ENCODE peak calls at places on chromosomes 4 and X, in seven cellular contexts. V, I, N, W, J, B and F are unnamed samples.
A peak's percentile ranks its signal among the peaks of the same experiment; 100 is the strongest.

GRCh38 chr4:86223472-86223871 is 136.4 kb downstream of the MAPK10 start:
- DNase-seq in N (peak; percentile 41), W (peak; percentile 8), J (no peak), V (peak; percentile 63), I (no peak), B (no peak), F (no peak)

GRCh38 chr4:15370296-15370695 is 57.5 kb upstream of the C1QTNF7 start:
- DNase-seq in J (no peak), I (no peak), N (no peak), W (no peak), V (no peak), B (no peak), F (no peak)

GRCh38 chrX:100928660-100929613 is at the start of gene XKRX:
- DNase-seq in J (no peak), N (peak; percentile 17), V (peak; percentile 47), B (no peak), I (peak; percentile 13), W (peak; percentile 38), F (peak; percentile 33)

GRCh38 chrX:119659522-119659921 is 33.4 kb downstream of the SEPTIN6 start:
- DNase-seq in W (no peak), V (no peak), J (no peak), B (no peak), I (no peak), N (no peak), F (no peak)

GRCh38 chr4:57905965-57906364 is 795.8 kb upstream of the IGFBP7 start:
- DNase-seq in I (no peak), N (no peak), V (no peak), J (no peak), W (peak; percentile 4), B (no peak), F (no peak)

GRCh38 chrX:44953734-44954502 is 80.9 kb downstream of the KDM6A start:
- DNase-seq in W (no peak), V (no peak), J (no peak), I (no peak), B (no peak), N (no peak), F (no peak)

GRCh38 chr4:6674500-6675149 is 19.1 kb upstream of the S100P start:
- DNase-seq in N (no peak), J (no peak), W (peak; percentile 38), V (peak; percentile 71), I (no peak), B (no peak), F (no peak)

GRCh38 chr4:3199661-3200422 is 49.1 kb upstream of the MSANTD1 start:
- DNase-seq in B (no peak), J (no peak), V (no peak), W (no peak), I (no peak), N (no peak), F (no peak)

GRCh38 chr4:139015948-139016451 is 419 bp downstream of the NOCT start:
- DNase-seq in N (no peak), I (no peak), B (no peak), J (no peak), W (peak; percentile 30), V (peak; percentile 46), F (no peak)

GRCh38 chr4:109690690-109691410 is 12.4 kb downstream of the CASP6 start:
- DNase-seq in B (no peak), I (no peak), J (no peak), W (no peak), V (no peak), N (no peak), F (no peak)

GRCh38 chr4:89754531-89754930 is 82.4 kb downstream of the SNCA start:
- DNase-seq in B (no peak), W (no peak), V (no peak), J (no peak), N (no peak), I (no peak), F (no peak)

GRCh38 chr4:41095973-41096372 is 118.4 kb downstream of the APBB2 start:
- DNase-seq in W (peak; percentile 12), N (no peak), I (no peak), J (no peak), V (no peak), B (no peak), F (no peak)

GRCh38 chrX:65610040-65610439 is 57.4 kb upstream of the MSN start:
- DNase-seq in B (no peak), V (peak; percentile 35), W (no peak), I (no peak), J (no peak), N (no peak), F (no peak)

GRCh38 chr4:73099143-73099542 is 29.6 kb upstream of the COX18 start:
- DNase-seq in B (no peak), N (no peak), W (no peak), J (no peak), V (no peak), I (no peak), F (no peak)

GRCh38 chrX:23742174-23742692 is 843 bp downstream of the ACOT9 start:
- DNase-seq in I (no peak), V (peak; percentile 78), J (peak; percentile 61), B (no peak), N (no peak), W (peak; percentile 73), F (no peak)

GRCh38 chr4:166042510-166043055 is 169.5 kb downstream of the TLL1 start:
- DNase-seq in V (no peak), I (no peak), N (no peak), B (no peak), J (no peak), W (no peak), F (no peak)

DNA sequence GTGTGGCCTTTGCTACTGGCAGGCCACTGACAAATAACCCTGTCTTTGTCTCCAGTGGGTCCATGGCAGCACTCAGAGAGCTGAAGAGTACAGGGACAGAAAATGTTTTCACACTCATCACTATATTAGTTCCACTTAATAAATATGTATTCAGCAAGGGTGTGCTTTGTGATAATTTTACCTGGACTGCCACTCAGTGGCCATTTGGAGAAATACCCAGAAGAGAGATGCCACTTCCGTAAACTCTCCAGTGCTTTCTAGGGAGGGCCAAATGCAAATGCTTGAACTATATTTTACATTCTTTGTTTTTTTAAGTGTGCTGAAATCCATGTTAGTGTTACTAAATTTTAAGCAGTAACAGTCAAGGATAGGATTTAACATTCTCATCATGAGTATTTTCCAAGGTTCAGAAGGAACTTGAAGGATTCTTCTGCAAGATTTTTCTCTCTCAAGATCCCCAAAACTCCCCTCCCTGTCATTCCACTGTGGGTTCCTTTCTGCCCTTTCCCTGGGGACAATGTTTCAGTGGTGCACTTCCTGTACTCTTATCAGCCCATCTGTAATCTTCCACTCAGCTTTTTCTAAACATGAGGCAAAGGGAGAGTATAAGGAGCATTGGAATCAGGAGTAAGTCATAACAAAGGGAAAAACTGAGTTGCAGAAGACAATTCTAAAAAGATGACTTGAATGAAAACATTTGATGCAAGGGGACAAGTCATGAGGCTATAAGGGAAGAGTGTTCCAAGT is 46.0 kb downstream of the TFDP3 start:
- DNase-seq in I (no peak), B (no peak), N (no peak), J (no peak), V (peak; percentile 56), W (peak; percentile 13), F (no peak)
- TF ChIP-seq CTCF in I (peak; percentile 81), B (peak; percentile 33), N (peak; percentile 16), J (no peak), V (peak; percentile 71), W (peak; percentile 21), F (no peak)

GRCh38 chr4:38785041-38785790 is 2.4 kb upstream of the TLR10 start:
- DNase-seq in B (no peak), V (no peak), I (no peak), N (no peak), W (no peak), J (no peak), F (no peak)

GRCh38 chr4:38784141-38784540 is 1.4 kb upstream of the TLR10 start:
- DNase-seq in W (no peak), B (no peak), N (no peak), J (no peak), I (no peak), V (no peak), F (no peak)

GRCh38 chr4:38781854-38782261 is 932 bp downstream of the TLR10 start:
- DNase-seq in J (no peak), I (no peak), B (no peak), N (no peak), W (no peak), V (no peak), F (no peak)

GRCh38 chr4:38782452-38783108 is at the start of gene TLR10:
- DNase-seq in V (peak; percentile 56), N (peak; percentile 26), J (no peak), I (peak; percentile 36), B (peak; percentile 11), W (peak; percentile 51), F (no peak)

DNA sequence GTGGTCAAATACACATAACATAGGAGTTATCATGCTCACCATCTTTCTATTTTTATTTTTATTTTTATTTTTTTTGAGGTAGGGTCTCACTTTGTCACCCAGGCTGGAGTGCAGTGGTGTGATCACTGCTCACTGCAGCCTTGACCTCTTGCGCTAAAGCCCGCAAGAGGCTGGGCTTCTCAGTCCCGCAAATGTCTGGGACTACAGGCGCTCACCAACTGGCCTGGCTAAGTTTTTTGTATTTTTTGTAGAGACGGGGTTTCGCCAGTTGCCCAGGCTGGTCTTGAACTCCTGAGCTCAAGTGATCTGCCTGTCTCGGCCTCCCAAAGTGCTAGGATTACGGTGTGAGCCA is 295 bp upstream of the TLR10 start:
- DNase-seq in J (no peak), N (no peak), W (no peak), B (no peak), V (no peak), I (no peak), F (no peak)
- TF ChIP-seq CTCF in J (no peak), N (no peak), W (peak; percentile 36), B (no peak), V (no peak), I (peak; percentile 18), F (peak; percentile 48)

GRCh38 chrX:17930850-17931249 is 69.8 kb upstream of the RAI2 start:
- DNase-seq in J (no peak), B (no peak), V (no peak), N (no peak), I (no peak), W (no peak), F (no peak)
- TF ChIP-seq CTCF in J (no peak), B (no peak), V (no peak), N (no peak), I (no peak), W (no peak), F (no peak)

DNA sequence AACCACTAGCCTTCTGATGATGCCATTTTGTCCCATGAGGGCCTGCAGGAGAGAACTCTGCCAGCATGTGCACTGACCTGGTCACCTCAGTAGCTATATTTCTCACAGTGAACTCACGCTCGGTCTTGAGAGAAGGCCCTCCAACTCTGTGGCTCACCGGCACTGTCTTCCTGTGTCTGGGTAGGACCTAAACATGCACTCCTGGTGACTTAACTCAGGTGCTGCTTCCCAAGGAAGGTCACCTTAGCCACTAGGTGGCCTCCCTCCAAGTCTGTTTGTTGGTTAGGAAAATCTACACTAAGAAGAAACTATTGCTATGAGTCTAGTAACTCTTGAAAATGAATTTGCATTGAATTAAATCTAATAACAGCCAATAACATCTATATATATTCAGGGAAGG is 24.8 kb downstream of the TLR10 start:
- DNase-seq in J (no peak), W (no peak), B (no peak), I (no peak), N (no peak), V (peak; percentile 42), F (no peak)
- TF ChIP-seq CTCF in J (no peak), W (no peak), B (peak; percentile 22), I (peak; percentile 48), N (no peak), V (peak; percentile 23), F (peak; percentile 22)

GRCh38 chr4:26218677-26219181 is 102.1 kb upstream of the RBPJ start:
- DNase-seq in J (no peak), W (no peak), N (no peak), I (no peak), V (no peak), B (no peak), F (no peak)
- TF ChIP-seq CTCF in J (no peak), W (no peak), N (no peak), I (no peak), V (no peak), B (no peak), F (no peak)

GRCh38 chr4:24793219-24794005 is 2.0 kb upstream of the SOD3 start:
- DNase-seq in V (peak; percentile 54), B (no peak), W (peak; percentile 39), J (peak; percentile 38), N (no peak), I (no peak), F (no peak)
- TF ChIP-seq CTCF in V (peak; percentile 52), B (peak; percentile 16), W (peak; percentile 11), J (no peak), N (peak; percentile 56), I (peak; percentile 53), F (peak; percentile 26)